ENCODE peak calls at places on chromosomes 13 and 19, in six cellular contexts. P is upper lobe of right lung, T is fibroblast of mammary gland, E is WTC11, S is cardiac muscle cell, V is brain microvascular endothelial cell. R is an unnamed sample.

GRCh38 chr19:53772943-53773342 is 51.2 kb downstream of the NLRP12 start:
- DNase-seq in P (no peak), T (peak), E (peak), S (peak), V (peak), R (peak)

GRCh38 chr19:19039901-19040300 is 6.5 kb downstream of the ARMC6 start:
- DNase-seq in P (no peak), T (no peak), E (no peak), S (no peak), V (no peak), R (no peak)

GRCh38 chr13:38045278-38046048 is 175.9 kb upstream of the TRPC4 start:
- DNase-seq in P (no peak), T (peak), E (no peak), S (peak), V (peak), R (peak)

GRCh38 chr19:16671652-16672274 is 10.8 kb downstream of the TMEM38A start:
- DNase-seq in P (no peak), T (no peak), E (no peak), S (no peak), V (no peak), R (no peak)

GRCh38 chr13:111645198-111645597 is 324.8 kb downstream of the TEX29 start:
- DNase-seq in P (no peak), T (no peak), E (no peak), S (no peak), V (no peak), R (no peak)

GRCh38 chr19:30566681-30567420 is 194.7 kb downstream of the ZNF536 start:
- DNase-seq in P (no peak), T (no peak), E (no peak), S (no peak), V (no peak), R (no peak)

GRCh38 chr19:41930322-41930722 is 2.1 kb upstream of the ERFL start:
- DNase-seq in P (no peak), T (no peak), E (no peak), S (no peak), V (no peak), R (no peak)

GRCh38 chr19:16203256-16204004 is 5.7 kb downstream of the AP1M1 start:
- DNase-seq in P (no peak), T (no peak), E (peak), S (no peak), V (no peak), R (no peak)

GRCh38 chr19:7004313-7004931 is 16.8 kb downstream of the MBD3L2B start:
- DNase-seq in P (no peak), T (peak), E (no peak), S (peak), V (peak), R (no peak)

GRCh38 chr13:112970552-112971287 is 1.7 kb downstream of the MCF2L start:
- DNase-seq in P (peak), T (no peak), E (no peak), S (no peak), V (no peak), R (no peak)

GRCh38 chr13:109868583-109869311 is 82.4 kb upstream of the IRS2 start:
- DNase-seq in P (no peak), T (peak), E (no peak), S (no peak), V (no peak), R (no peak)

GRCh38 chr19:40623403-40624239 is 22.5 kb downstream of the LTBP4 start:
- DNase-seq in P (peak), T (peak), E (peak), S (peak), V (no peak), R (peak)

GRCh38 chr19:51440846-51441409 is 17.3 kb downstream of the SIGLEC8 start:
- DNase-seq in P (peak), T (peak), E (no peak), S (peak), V (no peak), R (no peak)

GRCh38 chr13:75357576-75358295 is 124.2 kb downstream of the TBC1D4 start:
- DNase-seq in P (peak), T (peak), E (peak), S (peak), V (peak), R (no peak)

GRCh38 chr19:17794412-17794730 is 567 bp upstream of the B3GNT3 start:
- DNase-seq in P (no peak), T (no peak), E (no peak), S (no peak), V (no peak), R (no peak)

GRCh38 chr19:46622118-46622446 is 2.8 kb downstream of the PTGIR start:
- DNase-seq in P (no peak), T (no peak), E (no peak), S (no peak), V (no peak), R (no peak)

GRCh38 chr19:46626441-46626840 is 1.6 kb upstream of the PTGIR start:
- DNase-seq in P (no peak), T (no peak), E (no peak), S (no peak), V (no peak), R (no peak)

GRCh38 chr19:46625731-46626130 is 842 bp upstream of the PTGIR start:
- DNase-seq in P (no peak), T (no peak), E (no peak), S (no peak), V (no peak), R (no peak)

GRCh38 chr19:46623915-46624502 is 880 bp downstream of the PTGIR start:
- DNase-seq in P (no peak), T (no peak), E (no peak), S (no peak), V (no peak), R (no peak)

DNA sequence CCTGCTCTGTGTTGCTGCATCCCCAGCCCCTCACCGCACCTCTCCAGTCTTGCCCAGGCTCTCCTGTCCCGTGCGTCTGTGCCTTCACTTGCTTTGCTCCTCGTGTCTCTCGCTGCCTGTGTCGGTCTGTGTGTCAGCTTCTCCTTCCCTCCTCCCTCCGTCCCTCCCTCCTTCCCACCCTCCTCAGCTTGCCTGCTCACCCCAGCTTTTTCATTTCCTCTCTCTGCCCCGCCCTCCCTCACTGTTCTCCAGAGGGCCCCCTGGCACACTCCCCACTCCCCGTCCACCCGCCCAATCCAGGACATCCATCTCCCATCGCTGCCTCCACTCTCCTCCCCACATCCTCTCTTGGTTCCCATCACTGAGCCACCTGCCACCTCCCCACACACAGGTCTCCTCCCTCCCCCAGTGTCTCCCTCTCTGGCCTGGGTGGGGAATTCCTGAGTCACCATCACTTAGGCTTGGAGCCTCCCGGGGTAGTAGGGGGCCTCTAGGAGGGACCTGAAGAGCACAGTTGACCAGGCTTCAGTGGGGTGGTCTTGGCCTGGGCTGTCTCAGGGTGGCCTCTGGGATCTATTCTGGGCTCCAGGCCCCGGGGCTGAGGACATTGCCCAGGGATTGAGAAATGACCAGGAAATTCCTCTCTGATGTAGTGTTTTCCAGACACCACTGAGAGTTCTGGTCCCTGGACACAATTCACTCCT is at the start of gene PTGIR:
- DNase-seq in P (no peak), T (peak), E (no peak), S (peak), V (peak), R (no peak)
- TF ChIP-seq CTCF in P (no peak), T (no peak), E (no peak), S (no peak), V (peak), R (no peak)

GRCh38 chr13:78121001-78121400 is 202.4 kb upstream of the EDNRB start:
- DNase-seq in P (no peak), T (peak), E (no peak), S (no peak), V (no peak), R (no peak)
- TF ChIP-seq CTCF in P (no peak), T (no peak), E (no peak), S (no peak), V (no peak), R (no peak)

GRCh38 chr19:43316591-43317319 is 36.7 kb upstream of the CD177 start:
- DNase-seq in P (no peak), T (peak), E (peak), S (peak), V (no peak), R (no peak)
- TF ChIP-seq CTCF in P (no peak), T (peak), E (peak), S (peak), V (peak), R (peak)

GRCh38 chr13:25406377-25406776 is 34.6 kb downstream of the ATP8A2 start:
- DNase-seq in P (no peak), T (no peak), E (peak), S (no peak), V (peak), R (no peak)
- TF ChIP-seq CTCF in P (no peak), T (no peak), E (no peak), S (no peak), V (peak), R (no peak)

GRCh38 chr19:21767065-21767800 is at the start of gene ZNF100:
- DNase-seq in P (peak), T (peak), E (peak), S (peak), V (peak), R (peak)
- TF ChIP-seq CTCF in P (no peak), T (no peak), E (no peak), S (no peak), V (peak), R (no peak)

GRCh38 chr19:11377756-11378155 is 3.3 kb downstream of the SWSAP1 start:
- DNase-seq in P (no peak), T (peak), E (no peak), S (no peak), V (no peak), R (no peak)

GRCh38 chr19:11379857-11380350 is 4.2 kb downstream of the EPOR start:
- DNase-seq in P (no peak), T (no peak), E (no peak), S (no peak), V (no peak), R (no peak)

GRCh38 chr19:11380653-11381534 is 3.2 kb downstream of the EPOR start:
- DNase-seq in P (peak), T (peak), E (peak), S (peak), V (peak), R (peak)

GRCh38 chr19:11377237-11377636 is 2.8 kb downstream of the SWSAP1 start:
- DNase-seq in P (no peak), T (peak), E (no peak), S (peak), V (peak), R (peak)

DNA sequence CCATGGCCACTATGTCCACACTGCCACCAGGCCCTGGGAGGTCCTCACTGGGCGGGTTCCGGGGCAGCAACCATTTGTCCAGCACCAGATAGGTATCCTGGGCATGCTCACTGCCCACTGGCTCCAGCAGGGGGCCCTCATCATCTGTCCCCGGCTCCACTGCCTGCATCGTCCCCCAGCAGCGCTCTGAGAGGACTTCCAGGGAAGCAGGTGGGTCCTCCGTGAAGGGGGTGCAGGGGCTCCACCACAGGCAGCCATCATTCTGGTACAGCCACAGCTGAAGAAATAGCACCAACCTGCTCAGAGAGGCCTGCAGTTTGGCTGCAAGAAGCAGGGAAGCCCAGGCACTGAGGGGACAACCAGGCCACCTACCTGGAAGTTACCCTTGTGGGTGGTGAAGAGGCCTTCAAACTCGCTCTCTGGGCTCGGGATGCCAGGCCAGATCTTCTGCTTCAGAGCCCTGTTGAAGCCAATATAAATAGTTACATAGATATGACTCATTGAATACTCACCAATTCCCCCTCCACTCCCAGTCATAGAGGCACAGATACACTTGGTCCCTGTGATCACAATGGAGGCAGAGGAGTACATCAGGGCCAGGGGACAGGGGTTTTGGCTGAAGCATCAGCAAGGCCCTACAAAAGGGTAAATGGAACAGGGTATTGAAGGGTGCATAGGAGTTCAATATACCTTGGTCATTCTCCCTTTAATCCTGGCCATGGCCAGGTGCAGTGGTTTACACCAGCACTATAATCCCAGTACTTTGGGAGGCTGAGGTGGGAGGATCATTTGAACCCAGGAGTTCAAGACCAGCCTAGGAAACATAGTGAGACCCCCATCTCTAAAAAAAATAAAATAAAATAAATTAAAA is 4.1 kb downstream of the SWSAP1 start:
- DNase-seq in P (no peak), T (peak), E (peak), S (peak), V (peak), R (no peak)
- TF ChIP-seq CTCF in P (peak), T (peak), E (peak), S (peak), V (peak), R (peak)

DNA sequence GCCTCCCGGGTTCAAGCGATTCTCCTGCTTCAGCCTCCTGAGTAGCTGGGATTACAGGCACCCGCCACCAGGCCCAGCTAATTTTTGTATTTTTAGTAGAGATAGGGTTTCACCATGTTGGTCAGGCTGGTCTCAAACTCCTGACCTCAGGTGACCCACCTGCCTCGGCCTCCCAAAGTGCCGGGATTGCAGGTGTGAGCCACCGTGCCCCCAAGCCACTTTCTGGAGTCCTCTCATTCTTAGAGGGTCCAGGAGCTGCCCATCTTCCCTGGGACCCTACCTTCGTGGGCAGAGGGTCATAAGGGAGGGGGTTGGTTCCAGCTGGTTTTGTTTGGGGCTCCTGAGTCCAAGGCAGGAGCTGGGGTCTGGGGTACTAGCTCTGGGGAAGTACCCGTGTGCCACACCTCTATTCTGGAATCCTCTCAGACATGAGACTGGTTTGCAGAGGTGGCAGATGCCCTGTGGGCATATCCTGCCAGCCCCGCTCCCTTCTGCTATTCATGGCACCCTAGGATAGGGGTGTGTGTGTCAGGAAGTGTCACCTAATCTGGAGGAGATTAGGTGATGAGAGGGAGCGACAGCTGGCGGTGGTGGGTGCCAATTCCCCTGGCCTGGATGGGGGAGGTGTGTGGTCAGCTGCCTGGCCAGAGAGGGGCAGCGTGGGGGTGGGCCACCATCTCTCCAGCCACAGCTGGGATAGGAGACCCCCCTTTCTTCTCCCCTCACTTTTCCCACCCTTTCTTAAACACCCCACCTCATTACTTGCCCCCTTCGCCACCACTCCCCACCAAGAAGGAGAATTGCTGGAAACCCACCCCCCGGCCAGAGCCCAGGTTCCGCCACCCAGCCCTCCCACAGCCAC is 2.1 kb downstream of the PRMT1 start:
- DNase-seq in P (no peak), T (no peak), E (no peak), S (no peak), V (no peak), R (no peak)
- TF ChIP-seq CTCF in P (no peak), T (no peak), E (no peak), S (no peak), V (no peak), R (no peak)

DNA sequence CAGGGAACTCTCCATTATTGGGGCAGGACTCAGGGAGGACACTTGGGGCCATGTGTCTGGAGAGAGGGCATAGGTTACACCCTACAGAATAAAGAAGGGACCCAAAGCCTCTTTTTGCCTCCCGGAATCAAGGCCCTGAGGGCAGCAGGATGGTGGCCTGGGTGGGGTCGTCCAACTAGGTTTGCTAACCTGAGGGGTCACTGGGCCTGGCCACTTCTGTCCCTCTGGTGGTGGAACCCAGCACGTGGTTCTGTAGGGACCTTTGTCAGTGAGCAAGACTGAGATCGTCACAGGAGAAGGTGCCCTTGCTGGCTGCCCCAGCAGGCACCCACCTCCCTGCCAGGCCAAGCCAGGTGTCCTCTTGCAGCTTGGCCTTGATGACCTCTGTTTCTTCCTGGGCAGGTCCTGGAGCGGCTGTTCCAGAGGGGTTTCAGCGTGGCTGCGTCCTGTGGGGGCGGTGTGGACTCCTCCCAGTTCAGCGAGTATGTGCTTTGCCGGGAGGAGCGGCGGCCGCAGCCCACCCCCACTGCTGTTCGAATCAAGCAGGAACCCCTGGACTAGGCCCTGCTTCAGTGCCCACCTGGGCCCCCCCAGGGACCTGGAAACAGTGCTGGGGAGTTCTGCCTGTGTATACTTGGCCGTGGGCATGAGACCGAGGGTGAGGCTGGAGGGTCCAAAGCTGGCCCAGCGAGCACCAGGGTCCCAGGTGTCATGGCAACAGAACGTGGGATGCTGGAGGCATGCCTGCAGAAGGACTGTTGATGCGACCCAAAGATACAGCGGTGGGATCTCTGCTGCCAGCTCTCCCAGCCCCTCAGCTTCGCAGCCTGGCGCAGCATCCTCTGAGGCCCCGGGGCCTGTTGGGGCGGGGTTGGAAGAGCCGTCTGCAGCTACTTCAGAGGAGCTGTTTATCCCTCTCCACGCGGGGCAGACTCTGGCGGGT is 16.0 kb downstream of the KCTD15 start:
- DNase-seq in P (peak), T (no peak), E (no peak), S (no peak), V (no peak), R (no peak)
- TF ChIP-seq CTCF in P (no peak), T (no peak), E (no peak), S (no peak), V (no peak), R (no peak)

R was measured in astrocyte of the cerebellum.